ENCODE peak calls at places on chromosomes 7 and 10, in six cellular contexts. M is PC-9, G is left lung, J is colonic mucosa, E is HCT116, S is breast epithelium. F is an unnamed sample.

GRCh38 chr10:34449836-34450235 is 365.3 kb downstream of the PARD3 start:
- DNase-seq in S (no peak), E (no peak), J (no peak), M (no peak), G (no peak), F (no peak)

GRCh38 chr10:3255086-3255485 is 82.5 kb upstream of the PITRM1 start:
- DNase-seq in E (no peak), J (no peak), S (no peak), G (no peak), M (no peak), F (no peak)

GRCh38 chr10:23405540-23405939 is 33.3 kb upstream of the OTUD1 start:
- DNase-seq in E (no peak), S (no peak), G (no peak), M (no peak), J (no peak), F (no peak)

GRCh38 chr7:25495342-25495855 is 267.1 kb upstream of the NPVF start:
- DNase-seq in M (no peak), S (no peak), J (no peak), E (no peak), G (no peak), F (peak; percentile 9)

GRCh38 chr10:75229961-75230360 is 5.8 kb downstream of the COMTD1 start:
- DNase-seq in G (no peak), E (no peak), M (no peak), S (no peak), J (no peak), F (no peak)

GRCh38 chr10:112467541-112468075 is 20.6 kb downstream of the VTI1A start:
- DNase-seq in S (no peak), E (no peak), M (no peak), G (no peak), J (no peak), F (no peak)

GRCh38 chr7:24457215-24457549 is 116.1 kb upstream of the PALS2 start:
- DNase-seq in J (no peak), E (no peak), G (no peak), S (no peak), M (no peak), F (no peak)

GRCh38 chr10:17507538-17507937 is 53.1 kb upstream of the ST8SIA6 start:
- DNase-seq in M (no peak), J (no peak), S (no peak), E (no peak), G (no peak), F (no peak)

GRCh38 chr10:96334888-96335526 is 23.8 kb downstream of the OPALIN start:
- DNase-seq in E (peak; percentile 13), M (peak; percentile 3), S (no peak), G (no peak), J (peak; percentile 35), F (no peak)

GRCh38 chr7:116356979-116357378 is 142.6 kb upstream of the CAV2 start:
- DNase-seq in S (no peak), E (no peak), M (no peak), G (no peak), J (no peak), F (no peak)

GRCh38 chr7:43038229-43038628 is 74.2 kb upstream of the HECW1 start:
- DNase-seq in G (no peak), J (no peak), M (no peak), S (no peak), E (no peak), F (no peak)

GRCh38 chr7:39838326-39838725 is 111.7 kb upstream of the CDK13 start:
- DNase-seq in S (no peak), J (peak; percentile 22), E (peak; percentile 6), G (no peak), M (peak; percentile 26), F (peak; percentile 23)

GRCh38 chr10:49441488-49442476 is 45.9 kb upstream of the DRGX start:
- DNase-seq in J (no peak), M (no peak), S (no peak), G (peak; percentile 77), E (no peak), F (no peak)

GRCh38 chr7:157487046-157487770 is 150.4 kb downstream of the DNAJB6 start:
- DNase-seq in S (no peak), M (no peak), E (no peak), J (no peak), G (peak; percentile 64), F (no peak)

GRCh38 chr7:157485961-157486510 is 149.2 kb downstream of the DNAJB6 start:
- DNase-seq in M (no peak), G (peak; percentile 28), J (no peak), E (no peak), S (no peak), F (no peak)

GRCh38 chr7:157483971-157484410 is 147.2 kb downstream of the DNAJB6 start:
- DNase-seq in G (peak; percentile 68), M (no peak), J (no peak), S (no peak), E (no peak), F (no peak)

GRCh38 chr7:157484411-157485081 is 147.7 kb downstream of the DNAJB6 start:
- DNase-seq in M (no peak), G (peak; percentile 69), S (no peak), E (no peak), J (no peak), F (no peak)

DNA sequence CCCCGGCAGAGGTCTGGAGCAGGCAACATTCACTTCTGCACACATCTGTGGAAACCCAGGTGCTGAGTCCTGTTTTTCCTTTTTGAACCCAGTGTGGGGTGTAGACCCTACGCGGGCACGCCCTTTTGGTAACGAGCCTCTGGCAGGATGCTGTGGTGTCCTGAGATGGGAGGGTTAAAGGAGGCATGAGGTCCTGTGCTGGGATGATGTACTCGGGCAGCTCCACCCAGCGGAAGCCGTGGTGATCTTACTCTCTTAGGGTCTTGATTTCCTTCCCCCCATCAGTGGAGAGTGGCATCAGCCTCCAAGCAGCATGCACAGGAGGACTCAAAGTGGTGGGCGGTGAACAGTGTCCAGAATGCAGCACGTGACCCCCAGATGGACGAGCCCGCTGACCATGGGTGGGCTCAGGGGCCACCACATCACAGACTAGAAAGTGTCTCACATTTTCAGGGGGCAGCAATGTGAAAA is 148.6 kb downstream of the DNAJB6 start:
- DNase-seq in E (no peak), J (no peak), M (no peak), S (no peak), G (peak; percentile 43), F (no peak)
- TF ChIP-seq CTCF in E (no peak), J (no peak), M (no peak), S (no peak), G (no peak), F (no peak)

GRCh38 chr10:289581-289980 is 154.3 kb downstream of the ZMYND11 start:
- DNase-seq in M (no peak), S (no peak), G (no peak), E (no peak), J (no peak), F (no peak)
- H3K4me3 ChIP-seq in M (no peak overlapping the region), S (no peak overlapping the region), G (no peak overlapping the region), E (no peak overlapping the region), J (no peak overlapping the region), F (no peak overlapping the region)

GRCh38 chr10:114547056-114547455 is 111.0 kb downstream of the ABLIM1 start:
- DNase-seq in J (no peak), M (no peak), G (no peak), S (no peak), E (no peak), F (no peak)
- H3K4me1 ChIP-seq in J (peaks cover 13% of the 10 kb centered on the region), M (peaks cover 16% of the 10 kb centered on the region), G (peaks cover 23% of the 10 kb centered on the region), S (no peaks in the 10 kb centered on the region), E (peaks cover 12% of the 10 kb centered on the region), F (peaks cover 69% of the 10 kb centered on the region)

GRCh38 chr7:142319970-142320369 is 62.1 kb upstream of the PRSS58 start:
- DNase-seq in E (no peak), J (no peak), S (no peak), M (peak; percentile 41), G (no peak), F (no peak)
- TF ChIP-seq CTCF in E (peak; percentile 72), J (no peak), S (no peak), M (peak; percentile 65), G (no peak), F (no peak)

GRCh38 chr10:89476150-89476549 is 59.2 kb downstream of the SLC16A12 start:
- DNase-seq in M (no peak), J (no peak), E (no peak), G (no peak), S (no peak), F (no peak)
- H3K4me3 ChIP-seq in M (no peak overlapping the region), J (no peak overlapping the region), E (no peak overlapping the region), G (no peak overlapping the region), S (no peak overlapping the region), F (no peak overlapping the region)

GRCh38 chr7:127484954-127485353 is 92.4 kb upstream of the ZNF800 start:
- DNase-seq in J (no peak), S (no peak), E (no peak), G (no peak), M (no peak), F (no peak)
- H3K4me1 ChIP-seq in J (no peaks in the 10 kb centered on the region), S (no peaks in the 10 kb centered on the region), E (no peaks in the 10 kb centered on the region), G (no peaks in the 10 kb centered on the region), M (no peaks in the 10 kb centered on the region), F (no peaks in the 10 kb centered on the region)

GRCh38 chr7:55957190-55957589 is 5.5 kb downstream of the MRPS17 start:
- DNase-seq in S (no peak), G (no peak), E (no peak), M (no peak), J (no peak), F (no peak)

GRCh38 chr7:55953707-55954475 is 2.2 kb downstream of the MRPS17 start:
- DNase-seq in J (no peak), G (no peak), E (no peak), S (no peak), M (no peak), F (no peak)

GRCh38 chr7:55951637-55952351 is at the start of gene MRPS17:
- DNase-seq in G (peak; percentile 98), E (peak; percentile 85), J (peak; percentile 96), S (peak; percentile 92), M (peak; percentile 99), F (peak; percentile 90)
- TF ChIP-seq CTCF in G (no peak), E (no peak), J (no peak), S (peak; percentile 13), M (no peak), F (no peak)

DNA sequence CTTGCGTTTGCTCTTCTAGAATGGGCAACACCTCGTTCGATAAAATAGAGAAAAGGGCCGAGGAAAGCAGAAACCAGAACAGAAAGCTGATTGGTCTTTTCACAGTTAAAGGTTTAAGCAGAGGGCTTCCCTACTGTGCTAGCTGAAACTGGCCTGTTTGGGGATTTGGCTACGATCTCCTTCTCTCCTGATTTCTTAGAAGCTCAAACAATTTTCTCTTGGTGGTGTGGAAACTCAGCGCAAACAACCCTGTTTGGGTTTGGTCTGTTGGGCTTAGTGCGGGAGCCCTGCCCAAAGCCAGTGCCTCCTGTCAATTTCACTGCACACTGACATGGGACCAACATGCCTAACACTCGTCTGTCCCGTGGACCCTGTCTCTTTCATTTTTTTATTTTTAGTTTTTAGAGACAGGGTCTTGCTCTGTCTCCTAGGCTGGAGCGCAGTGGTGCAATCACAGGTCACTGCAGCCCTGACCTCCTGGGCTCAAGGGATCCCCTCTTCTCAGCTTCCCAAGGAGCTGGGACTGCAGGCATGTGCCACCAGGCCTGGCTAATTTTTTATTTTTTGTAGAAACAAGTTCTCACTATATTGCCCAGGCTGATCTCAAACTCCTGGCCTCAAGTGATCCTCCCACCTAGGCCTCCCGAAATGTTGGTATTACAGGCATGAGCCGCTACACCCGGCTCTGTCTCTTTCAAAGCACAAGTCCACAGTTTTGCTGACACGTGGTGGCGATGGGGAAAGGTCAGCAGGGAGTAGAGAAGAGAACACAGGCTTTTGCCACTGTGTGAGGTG is 16.5 kb upstream of the BNIP3 start:
- DNase-seq in M (no peak), E (no peak), G (no peak), J (no peak), S (no peak), F (no peak)
- H3K4me3 ChIP-seq in M (peak overlapping the region; percentile 22), E (no peak overlapping the region), G (no peak overlapping the region), J (no peak overlapping the region), S (no peak overlapping the region), F (no peak overlapping the region)